ENCODE peak calls at places on chromosomes 13 and 19, in ten cellular contexts. One of them, this sample, is unnamed.

GRCh38 chr13:21579754-21580316 is 24.1 kb downstream of the MICU2 start:
- DNase-seq in A673: no peak
- DNase-seq in CD8-positive, alpha-beta T cell: no peak
- DNase-seq in transverse colon: no peak
- DNase-seq in heart left ventricle: no peak
- DNase-seq in WERI-Rb-1: no peak
- DNase-seq in adrenal gland: no peak
- DNase-seq in mucosa of descending colon: no peak
- DNase-seq in psoas muscle: no peak
- DNase-seq in epithelial cell of esophagus: no peak
- DNase-seq in this sample: no peak

GRCh38 chr13:19881641-19882040 is 18.2 kb upstream of the ZMYM5 start:
- DNase-seq in epithelial cell of esophagus: no peak
- DNase-seq in transverse colon: no peak
- DNase-seq in psoas muscle: no peak
- DNase-seq in heart left ventricle: no peak
- DNase-seq in A673: no peak
- DNase-seq in WERI-Rb-1: no peak
- DNase-seq in mucosa of descending colon: no peak
- DNase-seq in adrenal gland: no peak
- DNase-seq in CD8-positive, alpha-beta T cell: no peak
- DNase-seq in this sample: no peak

GRCh38 chr19:29873024-29873800 is 61.4 kb downstream of the CCNE1 start:
- DNase-seq in psoas muscle: peak
- DNase-seq in CD8-positive, alpha-beta T cell: peak
- DNase-seq in adrenal gland: peak
- DNase-seq in mucosa of descending colon: no peak
- DNase-seq in transverse colon: peak
- DNase-seq in A673: peak
- DNase-seq in WERI-Rb-1: peak
- DNase-seq in heart left ventricle: peak
- DNase-seq in epithelial cell of esophagus: peak
- DNase-seq in this sample: peak

GRCh38 chr13:34654682-34655081 is 287.4 kb upstream of the NBEA start:
- DNase-seq in adrenal gland: no peak
- DNase-seq in psoas muscle: no peak
- DNase-seq in epithelial cell of esophagus: no peak
- DNase-seq in A673: no peak
- DNase-seq in WERI-Rb-1: no peak
- DNase-seq in CD8-positive, alpha-beta T cell: no peak
- DNase-seq in mucosa of descending colon: no peak
- DNase-seq in heart left ventricle: no peak
- DNase-seq in transverse colon: no peak
- DNase-seq in this sample: no peak

GRCh38 chr19:6613711-6614110 is 22.8 kb upstream of the CD70 start:
- DNase-seq in A673: no peak
- DNase-seq in mucosa of descending colon: no peak
- DNase-seq in CD8-positive, alpha-beta T cell: no peak
- DNase-seq in heart left ventricle: no peak
- DNase-seq in WERI-Rb-1: no peak
- DNase-seq in epithelial cell of esophagus: peak
- DNase-seq in transverse colon: no peak
- DNase-seq in psoas muscle: no peak
- DNase-seq in adrenal gland: no peak
- DNase-seq in this sample: no peak

GRCh38 chr19:2782357-2782935 is 627 bp downstream of the SGTA start:
- DNase-seq in CD8-positive, alpha-beta T cell: no peak
- DNase-seq in A673: no peak
- DNase-seq in psoas muscle: no peak
- DNase-seq in transverse colon: peak
- DNase-seq in epithelial cell of esophagus: no peak
- DNase-seq in adrenal gland: peak
- DNase-seq in WERI-Rb-1: no peak
- DNase-seq in mucosa of descending colon: no peak
- DNase-seq in heart left ventricle: no peak
- DNase-seq in this sample: no peak

GRCh38 chr13:26050568-26051230 is 1.1 kb downstream of the SHISA2 start:
- DNase-seq in A673: peak
- DNase-seq in transverse colon: no peak
- DNase-seq in adrenal gland: no peak
- DNase-seq in epithelial cell of esophagus: peak
- DNase-seq in mucosa of descending colon: no peak
- DNase-seq in WERI-Rb-1: peak
- DNase-seq in CD8-positive, alpha-beta T cell: no peak
- DNase-seq in heart left ventricle: no peak
- DNase-seq in psoas muscle: peak
- DNase-seq in this sample: peak

GRCh38 chr13:73971481-73971880 is 162.7 kb downstream of the KLF12 start:
- DNase-seq in A673: no peak
- DNase-seq in heart left ventricle: no peak
- DNase-seq in CD8-positive, alpha-beta T cell: no peak
- DNase-seq in psoas muscle: no peak
- DNase-seq in WERI-Rb-1: no peak
- DNase-seq in mucosa of descending colon: no peak
- DNase-seq in adrenal gland: no peak
- DNase-seq in epithelial cell of esophagus: no peak
- DNase-seq in transverse colon: no peak
- DNase-seq in this sample: no peak

GRCh38 chr13:21242236-21242635 is 65.8 kb downstream of the MRPL57 start:
- DNase-seq in A673: peak
- DNase-seq in epithelial cell of esophagus: no peak
- DNase-seq in psoas muscle: no peak
- DNase-seq in CD8-positive, alpha-beta T cell: no peak
- DNase-seq in WERI-Rb-1: peak
- DNase-seq in mucosa of descending colon: no peak
- DNase-seq in transverse colon: no peak
- DNase-seq in heart left ventricle: no peak
- DNase-seq in adrenal gland: no peak
- DNase-seq in this sample: peak

GRCh38 chr13:40618581-40619478 is 47.6 kb downstream of the FOXO1 start:
- DNase-seq in A673: no peak
- DNase-seq in transverse colon: no peak
- DNase-seq in mucosa of descending colon: no peak
- DNase-seq in epithelial cell of esophagus: no peak
- DNase-seq in heart left ventricle: no peak
- DNase-seq in CD8-positive, alpha-beta T cell: no peak
- DNase-seq in adrenal gland: no peak
- DNase-seq in psoas muscle: no peak
- DNase-seq in WERI-Rb-1: no peak
- DNase-seq in this sample: no peak

GRCh38 chr13:50417597-50417996 is 402.4 kb downstream of the KCNRG start:
- DNase-seq in epithelial cell of esophagus: peak
- DNase-seq in adrenal gland: no peak
- DNase-seq in WERI-Rb-1: no peak
- DNase-seq in psoas muscle: peak
- DNase-seq in transverse colon: no peak
- DNase-seq in A673: no peak
- DNase-seq in mucosa of descending colon: no peak
- DNase-seq in heart left ventricle: no peak
- DNase-seq in CD8-positive, alpha-beta T cell: no peak
- DNase-seq in this sample: no peak

GRCh38 chr13:114067886-114068722 is 64.3 kb downstream of the RASA3 start:
- DNase-seq in heart left ventricle: peak
- DNase-seq in transverse colon: peak
- DNase-seq in WERI-Rb-1: no peak
- DNase-seq in CD8-positive, alpha-beta T cell: peak
- DNase-seq in mucosa of descending colon: peak
- DNase-seq in epithelial cell of esophagus: no peak
- DNase-seq in A673: no peak
- DNase-seq in psoas muscle: no peak
- DNase-seq in adrenal gland: peak
- DNase-seq in this sample: no peak
- H3K4me3 ChIP-seq in heart left ventricle: no peak
- H3K4me3 ChIP-seq in transverse colon: no peak
- H3K4me3 ChIP-seq in WERI-Rb-1: no peak
- H3K4me3 ChIP-seq in CD8-positive, alpha-beta T cell: no peak
- H3K4me3 ChIP-seq in mucosa of descending colon: no peak
- H3K4me3 ChIP-seq in epithelial cell of esophagus: no peak
- H3K4me3 ChIP-seq in A673: no peak
- H3K4me3 ChIP-seq in psoas muscle: no peak
- H3K4me3 ChIP-seq in adrenal gland: no peak
- H3K4me3 ChIP-seq in this sample: no peak

GRCh38 chr19:35592226-35592625 is 6.3 kb downstream of the PMIS2 start:
- DNase-seq in psoas muscle: no peak
- DNase-seq in mucosa of descending colon: no peak
- DNase-seq in CD8-positive, alpha-beta T cell: no peak
- DNase-seq in WERI-Rb-1: peak
- DNase-seq in epithelial cell of esophagus: peak
- DNase-seq in adrenal gland: peak
- DNase-seq in transverse colon: no peak
- DNase-seq in A673: peak
- DNase-seq in heart left ventricle: no peak
- DNase-seq in this sample: no peak
- TF ChIP-seq CTCF in psoas muscle: peak
- TF ChIP-seq CTCF in mucosa of descending colon: no peak
- TF ChIP-seq CTCF in CD8-positive, alpha-beta T cell: peak
- TF ChIP-seq CTCF in WERI-Rb-1: peak
- TF ChIP-seq CTCF in epithelial cell of esophagus: peak
- TF ChIP-seq CTCF in adrenal gland: peak
- TF ChIP-seq CTCF in transverse colon: peak
- TF ChIP-seq CTCF in A673: peak
- TF ChIP-seq CTCF in heart left ventricle: peak
- TF ChIP-seq CTCF in this sample: peak

DNA sequence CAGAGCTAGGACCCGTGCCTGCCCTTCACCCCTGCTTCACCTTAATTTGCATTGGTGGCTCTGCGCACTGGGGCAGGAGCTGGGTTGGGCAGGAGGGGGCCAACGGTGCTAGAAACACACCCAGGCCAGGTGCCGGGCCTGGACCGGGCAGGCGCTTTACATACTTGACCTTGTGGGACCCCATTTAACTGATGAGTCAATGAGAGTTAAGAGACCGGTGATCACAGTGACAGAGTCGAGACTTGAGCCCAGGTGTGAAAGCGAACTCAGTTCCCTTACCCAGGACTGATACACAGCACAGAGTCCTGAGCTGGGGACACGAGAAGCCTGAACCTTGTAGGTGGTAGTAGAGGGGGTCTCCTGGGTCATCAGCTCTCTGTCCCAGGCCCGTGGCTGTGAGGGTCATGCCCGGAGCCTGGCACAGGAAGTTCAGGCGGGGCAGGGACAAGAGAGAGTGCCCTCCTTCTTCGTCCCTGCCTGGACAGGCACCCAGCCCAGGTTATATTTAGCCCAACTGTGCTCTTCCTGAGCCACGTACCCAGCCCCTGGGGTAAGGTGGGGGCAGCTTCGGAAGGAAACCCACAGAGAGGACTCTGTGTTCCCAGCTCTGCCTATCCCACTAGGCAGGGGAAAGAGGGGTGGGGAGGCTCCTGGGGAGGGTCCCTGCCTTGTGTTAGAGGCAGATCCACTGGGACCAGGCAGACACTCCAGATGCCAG is 1.9 kb downstream of the PRX start:
- DNase-seq in epithelial cell of esophagus: no peak
- DNase-seq in psoas muscle: peak
- DNase-seq in heart left ventricle: peak
- DNase-seq in mucosa of descending colon: no peak
- DNase-seq in WERI-Rb-1: peak
- DNase-seq in adrenal gland: peak
- DNase-seq in A673: no peak
- DNase-seq in transverse colon: peak
- DNase-seq in CD8-positive, alpha-beta T cell: no peak
- DNase-seq in this sample: no peak
- H3K4me3 ChIP-seq in epithelial cell of esophagus: no peak
- H3K4me3 ChIP-seq in psoas muscle: peak
- H3K4me3 ChIP-seq in heart left ventricle: no peak
- H3K4me3 ChIP-seq in mucosa of descending colon: no peak
- H3K4me3 ChIP-seq in WERI-Rb-1: no peak
- H3K4me3 ChIP-seq in adrenal gland: peak
- H3K4me3 ChIP-seq in A673: no peak
- H3K4me3 ChIP-seq in transverse colon: no peak
- H3K4me3 ChIP-seq in CD8-positive, alpha-beta T cell: no peak
- H3K4me3 ChIP-seq in this sample: no peak

DNA sequence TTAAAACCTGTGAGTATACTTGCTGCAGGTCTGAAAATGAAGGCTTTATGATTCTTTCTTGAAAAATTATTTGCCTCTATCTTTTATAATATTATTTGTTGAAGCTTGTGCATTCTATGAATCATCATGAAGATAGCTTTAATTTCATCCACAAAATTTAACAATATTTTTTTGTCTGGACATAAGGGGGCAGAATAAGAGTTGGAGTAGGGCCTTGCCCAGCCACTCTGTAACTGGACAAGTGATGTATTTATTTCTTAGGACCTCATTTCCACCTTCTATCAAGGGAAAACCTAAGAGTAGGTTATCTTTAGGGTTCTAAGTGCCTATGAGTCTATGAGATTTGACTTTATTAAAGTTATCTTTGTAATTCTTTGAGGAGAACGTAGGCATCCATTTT is 49.9 kb downstream of the N4BP2L1 start:
- DNase-seq in psoas muscle: no peak
- DNase-seq in CD8-positive, alpha-beta T cell: no peak
- DNase-seq in adrenal gland: no peak
- DNase-seq in WERI-Rb-1: no peak
- DNase-seq in mucosa of descending colon: no peak
- DNase-seq in heart left ventricle: no peak
- DNase-seq in epithelial cell of esophagus: no peak
- DNase-seq in A673: no peak
- DNase-seq in transverse colon: no peak
- DNase-seq in this sample: no peak
- TF ChIP-seq CTCF in psoas muscle: peak
- TF ChIP-seq CTCF in CD8-positive, alpha-beta T cell: no peak
- TF ChIP-seq CTCF in adrenal gland: no peak
- TF ChIP-seq CTCF in WERI-Rb-1: no peak
- TF ChIP-seq CTCF in mucosa of descending colon: no peak
- TF ChIP-seq CTCF in heart left ventricle: no peak
- TF ChIP-seq CTCF in epithelial cell of esophagus: no peak
- TF ChIP-seq CTCF in A673: no peak
- TF ChIP-seq CTCF in transverse colon: no peak
- TF ChIP-seq CTCF in this sample: no peak

GRCh38 chr19:11729586-11729985 is 9.2 kb downstream of the ZNF823 start:
- DNase-seq in epithelial cell of esophagus: no peak
- DNase-seq in transverse colon: no peak
- DNase-seq in WERI-Rb-1: no peak
- DNase-seq in heart left ventricle: no peak
- DNase-seq in adrenal gland: no peak
- DNase-seq in CD8-positive, alpha-beta T cell: no peak
- DNase-seq in psoas muscle: no peak
- DNase-seq in mucosa of descending colon: no peak
- DNase-seq in A673: no peak
- DNase-seq in this sample: no peak
- H3K4me3 ChIP-seq in epithelial cell of esophagus: no peak
- H3K4me3 ChIP-seq in transverse colon: no peak
- H3K4me3 ChIP-seq in WERI-Rb-1: no peak
- H3K4me3 ChIP-seq in heart left ventricle: no peak
- H3K4me3 ChIP-seq in adrenal gland: no peak
- H3K4me3 ChIP-seq in CD8-positive, alpha-beta T cell: no peak
- H3K4me3 ChIP-seq in psoas muscle: no peak
- H3K4me3 ChIP-seq in mucosa of descending colon: no peak
- H3K4me3 ChIP-seq in A673: no peak
- H3K4me3 ChIP-seq in this sample: no peak

GRCh38 chr13:75258159-75258782 is 223.7 kb downstream of the TBC1D4 start:
- DNase-seq in psoas muscle: no peak
- DNase-seq in CD8-positive, alpha-beta T cell: no peak
- DNase-seq in A673: peak
- DNase-seq in adrenal gland: no peak
- DNase-seq in transverse colon: no peak
- DNase-seq in WERI-Rb-1: no peak
- DNase-seq in epithelial cell of esophagus: peak
- DNase-seq in heart left ventricle: no peak
- DNase-seq in mucosa of descending colon: no peak
- DNase-seq in this sample: no peak
- TF ChIP-seq CTCF in psoas muscle: peak
- TF ChIP-seq CTCF in CD8-positive, alpha-beta T cell: peak
- TF ChIP-seq CTCF in A673: peak
- TF ChIP-seq CTCF in adrenal gland: peak
- TF ChIP-seq CTCF in transverse colon: peak
- TF ChIP-seq CTCF in WERI-Rb-1: peak
- TF ChIP-seq CTCF in epithelial cell of esophagus: peak
- TF ChIP-seq CTCF in heart left ventricle: peak
- TF ChIP-seq CTCF in mucosa of descending colon: no peak
- TF ChIP-seq CTCF in this sample: peak